ENCODE peak calls at places on chromosomes 4 and X, in four cellular contexts. N is aorta, D is suprapubic skin, A is PC-3. W is an unnamed sample.

GRCh38 chr4:143046454-143046853 is 138.3 kb upstream of the USP38 start:
- DNase-seq in N (no peak), A (no peak), D (no peak), W (no peak)

GRCh38 chr4:8602686-8603430 is 10.3 kb downstream of the CPZ start:
- DNase-seq in A (no peak), D (no peak), N (no peak), W (no peak)

GRCh38 chrX:133935096-133935495 is 50.3 kb downstream of the GPC3 start:
- DNase-seq in D (no peak), N (no peak), A (no peak), W (no peak)

GRCh38 chr4:41935652-41936021 is 408 bp downstream of the TMEM33 start:
- DNase-seq in A (peak), N (no peak), D (no peak), W (no peak)

GRCh38 chr4:152605641-152606304 is 69.9 kb upstream of the FBXW7 start:
- DNase-seq in A (no peak), N (no peak), D (no peak), W (no peak)

GRCh38 chr4:127000846-127001245 is 631.9 kb upstream of the INTU start:
- DNase-seq in D (no peak), N (no peak), A (no peak), W (no peak)

GRCh38 chr4:112633477-112634235 is 3.1 kb downstream of the ZGRF1 start:
- DNase-seq in A (peak), N (no peak), D (no peak), W (no peak)

GRCh38 chr4:153115322-153116100 is 88.7 kb upstream of the TRIM2 start:
- DNase-seq in N (peak), D (no peak), A (peak), W (no peak)

GRCh38 chrX:45778621-45779020 is 577.9 kb upstream of the DIPK2B start:
- DNase-seq in N (no peak), D (no peak), A (no peak), W (no peak)

GRCh38 chr4:30744957-30745640 is 24.9 kb downstream of the PCDH7 start:
- DNase-seq in D (no peak), N (no peak), A (no peak), W (no peak)

GRCh38 chr4:58139269-58139668 is 1029.1 kb upstream of the IGFBP7 start:
- DNase-seq in A (no peak), N (no peak), D (no peak), W (no peak)

GRCh38 chr4:175035907-175036306 is 117.7 kb downstream of the ADAM29 start:
- DNase-seq in N (no peak), D (no peak), A (peak), W (no peak)

GRCh38 chr4:125390126-125390525 is 75.4 kb downstream of the FAT4 start:
- DNase-seq in N (no peak), A (peak), D (no peak), W (no peak)

GRCh38 chr4:3467601-3468031 is 4.5 kb downstream of the DOK7 start:
- DNase-seq in A (no peak), D (no peak), N (no peak), W (no peak)

GRCh38 chr4:145609494-145610427 is 9.4 kb upstream of the MMAA start:
- DNase-seq in A (peak), D (no peak), N (no peak), W (no peak)

GRCh38 chrX:72048515-72049455 is 82.9 kb downstream of the RTL5 start:
- DNase-seq in A (peak), D (no peak), N (no peak), W (peak)

GRCh38 chr4:171947389-171947788 is 134.2 kb downstream of the GALNTL6 start:
- DNase-seq in A (no peak), D (no peak), N (no peak), W (no peak)

GRCh38 chrX:17740137-17741122 is 3.1 kb downstream of the SCML1 start:
- DNase-seq in D (no peak), N (no peak), A (no peak), W (no peak)

GRCh38 chr4:38160487-38161207 is 200.4 kb downstream of the PTTG2 start:
- DNase-seq in A (peak), N (no peak), D (peak), W (peak)

GRCh38 chr4:89009653-89010369 is 47.2 kb downstream of the FAM13A start:
- DNase-seq in A (no peak), N (no peak), D (no peak), W (no peak)

GRCh38 chr4:159191989-159192388 is 89.1 kb downstream of the RAPGEF2 start:
- DNase-seq in A (peak), D (no peak), N (no peak), W (no peak)

GRCh38 chr4:173074501-173074946 is 94.1 kb upstream of the GALNT7 start:
- DNase-seq in A (peak), D (no peak), N (no peak), W (no peak)

GRCh38 chrX:46777971-46778810 is 19.3 kb upstream of the SLC9A7 start:
- DNase-seq in D (no peak), N (no peak), A (peak), W (no peak)

GRCh38 chrX:128975716-128976115 is 547.6 kb downstream of the SMARCA1 start:
- DNase-seq in D (no peak), N (no peak), A (peak), W (no peak)

GRCh38 chrX:23246001-23246400 is 88.6 kb upstream of the PTCHD1 start:
- DNase-seq in N (no peak), D (no peak), A (peak), W (no peak)

GRCh38 chrX:130165181-130165702 is 399 bp downstream of the AIFM1 start:
- DNase-seq in A (no peak), D (no peak), N (no peak), W (no peak)

GRCh38 chrX:20061869-20062254 is 54.8 kb downstream of the MAP7D2 start:
- DNase-seq in D (no peak), A (peak), N (no peak), W (no peak)

GRCh38 chrX:18377802-18378201 is 23.3 kb upstream of the SCML2 start:
- DNase-seq in A (peak), N (no peak), D (no peak), W (no peak)

GRCh38 chr4:148716361-148717063 is 274.3 kb upstream of the NR3C2 start:
- DNase-seq in N (no peak), D (no peak), A (peak), W (no peak)

GRCh38 chr4:158873795-158874359 is 105.1 kb downstream of the FNIP2 start:
- DNase-seq in D (no peak), A (peak), N (no peak), W (no peak)

GRCh38 chr4:155615054-155615887 is 51.4 kb upstream of the GUCY1A1 start:
- DNase-seq in A (no peak), N (no peak), D (no peak), W (no peak)

GRCh38 chr4:101790521-101791188 is at the start of gene BANK1:
- DNase-seq in A (peak), D (no peak), N (peak), W (no peak)

GRCh38 chr4:150033937-150034336 is 44.3 kb upstream of the DCLK2 start:
- DNase-seq in D (no peak), A (peak), N (peak), W (no peak)

GRCh38 chrX:11386001-11386523 is 92.8 kb downstream of the AMELX start:
- DNase-seq in D (no peak), N (no peak), A (peak), W (no peak)

GRCh38 chrX:155068165-155068564 is 2.8 kb downstream of the CMC4 start:
- DNase-seq in D (no peak), A (peak), N (no peak), W (no peak)
- H3K4me3 ChIP-seq in D (no peak), A (peak), N (no peak), W (no peak)

DNA sequence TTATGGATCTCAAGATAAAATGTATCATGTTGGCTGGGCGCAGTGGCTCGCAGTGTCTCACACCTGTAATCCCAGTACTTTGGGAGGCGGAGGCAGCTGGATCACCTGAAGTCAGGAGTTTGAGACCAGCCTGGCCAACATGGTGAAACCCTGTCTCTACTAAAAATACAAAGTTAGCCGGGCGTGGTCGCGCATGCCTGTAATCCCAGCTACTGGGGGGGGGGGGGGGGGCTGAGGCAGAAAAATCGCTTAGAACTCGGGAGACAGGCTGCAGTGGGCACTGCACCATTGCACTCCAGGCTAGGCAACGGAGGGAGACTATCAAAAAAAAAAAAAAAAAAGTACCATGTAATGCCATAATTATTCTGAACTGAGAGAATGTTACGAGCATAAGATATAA is 2.1 kb downstream of the RBMX start:
- DNase-seq in N (no peak), A (no peak), D (no peak), W (no peak)
- H3K4me3 ChIP-seq in N (peak), A (peak), D (peak), W (peak)

GRCh38 chr4:25787891-25788331 is 74.9 kb downstream of the SEL1L3 start:
- DNase-seq in N (no peak), A (no peak), D (no peak), W (no peak)
- H3K4me3 ChIP-seq in N (no peak), A (no peak), D (no peak), W (no peak)

GRCh38 chrX:140087865-140088264 is 122.5 kb upstream of the CXorf66 start:
- DNase-seq in N (no peak), A (no peak), D (no peak), W (no peak)

GRCh38 chrX:140091276-140091886 is 126.1 kb upstream of the CXorf66 start:
- DNase-seq in D (no peak), N (peak), A (no peak), W (no peak)

GRCh38 chrX:140090800-140091275 is 125.5 kb upstream of the CXorf66 start:
- DNase-seq in A (no peak), N (no peak), D (no peak), W (no peak)

GRCh38 chrX:140088438-140088837 is 123.1 kb upstream of the CXorf66 start:
- DNase-seq in A (no peak), N (no peak), D (no peak), W (no peak)

DNA sequence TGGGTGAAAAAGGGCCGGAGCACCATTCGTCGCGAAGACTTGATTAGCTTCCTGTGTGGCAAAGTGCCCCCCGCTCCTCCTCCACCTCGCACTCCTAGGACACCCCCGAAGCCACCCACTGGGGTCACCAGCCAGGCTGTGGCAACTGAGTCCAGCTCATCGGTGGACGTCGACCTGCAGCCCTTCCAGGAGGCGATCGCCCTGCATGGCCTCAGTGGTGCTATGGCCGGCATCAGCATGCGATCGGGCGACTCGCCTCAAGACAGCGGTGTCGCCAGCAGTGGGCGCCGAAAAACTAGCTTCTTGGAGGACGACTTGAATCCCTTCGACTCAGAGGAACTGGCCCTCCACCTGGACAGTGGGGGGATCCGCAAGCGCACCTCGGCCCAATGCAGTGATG is 126.8 kb upstream of the CXorf66 start:
- DNase-seq in N (no peak), D (no peak), A (no peak), W (no peak)
- H3K4me3 ChIP-seq in N (no peak), D (peak), A (no peak), W (peak)

GRCh38 chrX:34126011-34126410 is 6.1 kb downstream of the FAM47A start:
- DNase-seq in N (no peak), D (peak), A (no peak), W (no peak)
- H3K4me3 ChIP-seq in N (no peak), D (no peak), A (no peak), W (no peak)

GRCh38 chr4:139764192-139764591 is 98.6 kb downstream of the MGST2 start:
- DNase-seq in A (no peak), N (no peak), D (no peak), W (no peak)
- H3K4me3 ChIP-seq in A (no peak), N (no peak), D (no peak), W (peak)

W was measured in coronary artery.